ENCODE peak calls at places on chromosome 12, in eight cellular contexts. Z, Q, D, H, I, E, N and L are unnamed samples.

GRCh38 chr12:91562476-91562875 is 379.9 kb upstream of the DCN start:
- DNase-seq in Q (no peak), I (no peak), H (no peak), Z (no peak), D (no peak), N (no peak), E (no peak), L (no peak)

GRCh38 chr12:51421266-51421884 is 3.3 kb upstream of the SLC4A8 start:
- DNase-seq in Z (peak), N (peak), E (peak), I (peak), H (peak), D (no peak), Q (no peak), L (no peak)

GRCh38 chr12:51351913-51352532 is 5.5 kb upstream of the CELA1 start:
- DNase-seq in D (no peak), E (no peak), Q (no peak), I (peak), N (peak), H (peak), Z (peak), L (peak)

GRCh38 chr12:69059465-69060457 is 126.8 kb upstream of the CPM start:
- DNase-seq in Z (no peak), I (no peak), N (peak), Q (no peak), H (no peak), E (peak), D (no peak), L (no peak)

GRCh38 chr12:24127919-24128721 is 178.7 kb upstream of the SOX5 start:
- DNase-seq in D (no peak), H (no peak), E (no peak), N (no peak), I (no peak), Q (no peak), Z (peak), L (no peak)

GRCh38 chr12:51033457-51034089 is 7.4 kb upstream of the SLC11A2 start:
- DNase-seq in Z (no peak), H (no peak), I (no peak), Q (no peak), D (no peak), N (no peak), E (no peak), L (no peak)

GRCh38 chr12:11836282-11836963 is 186.9 kb downstream of the ETV6 start:
- DNase-seq in N (no peak), Z (peak), D (no peak), E (no peak), Q (peak), H (no peak), I (no peak), L (no peak)

GRCh38 chr12:92432724-92433281 is 270.0 kb upstream of the PLEKHG7 start:
- DNase-seq in E (no peak), Q (no peak), D (no peak), Z (peak), H (no peak), I (no peak), N (no peak), L (no peak)

GRCh38 chr12:34016361-34016760 is 5.9 kb upstream of the ALG10 start:
- DNase-seq in Z (no peak), D (no peak), I (no peak), H (no peak), Q (no peak), N (no peak), E (no peak), L (no peak)

GRCh38 chr12:19946549-19946948 is 421.8 kb upstream of the PDE3A start:
- DNase-seq in I (no peak), H (no peak), N (peak), Q (no peak), D (no peak), Z (no peak), E (peak), L (no peak)

GRCh38 chr12:87086118-87086891 is 830.1 kb upstream of the MGAT4C start:
- DNase-seq in I (no peak), Q (no peak), Z (no peak), N (no peak), E (no peak), H (no peak), D (no peak), L (no peak)

GRCh38 chr12:89160716-89161123 is 191.6 kb downstream of the DUSP6 start:
- DNase-seq in Z (no peak), E (no peak), N (peak), D (no peak), H (no peak), I (no peak), Q (peak), L (no peak)

DNA sequence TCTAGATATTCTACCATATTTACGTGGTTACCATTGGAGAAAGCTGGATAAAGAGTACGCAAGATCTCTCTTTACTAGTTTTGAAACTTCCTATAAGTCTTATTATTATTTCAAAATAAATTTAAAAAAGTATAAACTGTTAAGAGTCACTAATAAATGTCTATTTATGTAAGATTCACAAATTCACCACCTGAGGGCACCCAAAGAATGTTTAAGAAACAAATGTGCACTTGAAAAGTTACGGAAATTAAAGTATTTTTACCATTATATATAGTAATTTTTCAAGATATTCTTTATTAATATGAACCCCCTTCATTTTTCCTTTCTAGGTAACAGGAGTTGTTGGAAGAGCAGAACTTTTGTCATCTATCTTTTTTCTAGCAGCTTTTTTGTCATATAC is 11.9 kb downstream of the TMTC3 start:
- DNase-seq in I (no peak), H (no peak), E (peak), D (no peak), Z (no peak), Q (no peak), N (peak), L (no peak)
- TF ChIP-seq CTCF in I (peak), H (peak), E (no peak), D (no peak), Z (peak), Q (no peak), N (peak), L (peak)

GRCh38 chr12:103783744-103784664 is 57.0 kb downstream of the NT5DC3 start:
- DNase-seq in H (no peak), Q (no peak), E (no peak), N (no peak), Z (no peak), I (no peak), D (no peak), L (no peak)
- TF ChIP-seq CTCF in H (no peak), Q (no peak), E (no peak), N (no peak), Z (no peak), I (no peak), D (no peak), L (no peak)

GRCh38 chr12:53788892-53789291 is 37.1 kb upstream of the CISTR start:
- DNase-seq in Z (no peak), E (no peak), N (no peak), I (no peak), D (no peak), H (no peak), Q (no peak), L (no peak)

GRCh38 chr12:53795927-53796326 is 44.1 kb upstream of the CISTR start:
- DNase-seq in N (no peak), Z (no peak), I (no peak), E (no peak), H (no peak), D (no peak), Q (no peak), L (no peak)

GRCh38 chr12:53789570-53789969 is 37.8 kb upstream of the CISTR start:
- DNase-seq in I (no peak), N (no peak), Q (no peak), E (no peak), H (no peak), D (no peak), Z (no peak), L (no peak)

GRCh38 chr12:53793221-53793620 is 41.4 kb upstream of the CISTR start:
- DNase-seq in I (no peak), D (no peak), N (no peak), E (no peak), H (no peak), Q (no peak), Z (no peak), L (no peak)

GRCh38 chr12:53791735-53792326 is 40.1 kb upstream of the CISTR start:
- DNase-seq in Q (no peak), H (peak), N (no peak), D (no peak), I (no peak), E (no peak), Z (no peak), L (no peak)
- TF ChIP-seq CTCF in Q (no peak), H (peak), N (peak), D (no peak), I (peak), E (peak), Z (peak), L (peak)

DNA sequence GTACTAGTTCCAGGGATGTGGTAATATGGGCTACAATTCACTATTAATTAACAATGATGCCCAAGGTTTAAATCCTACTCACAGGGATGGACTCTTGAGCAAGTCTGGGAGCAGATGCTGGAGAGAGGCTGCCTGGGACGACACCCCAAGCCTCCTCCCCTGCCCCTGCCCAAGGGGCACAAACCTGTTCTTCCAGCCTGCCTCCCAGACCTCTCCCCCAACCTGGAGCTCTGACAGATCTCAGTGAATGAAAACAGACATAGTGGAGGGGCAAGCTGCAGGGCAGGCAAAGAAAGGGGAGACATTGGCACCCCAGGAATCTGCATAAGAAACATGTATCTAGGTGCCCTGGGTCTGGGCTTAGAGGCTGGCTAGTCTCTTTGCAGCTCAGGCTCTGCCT is 5.8 kb downstream of the KDM2B start:
- DNase-seq in Z (no peak), H (no peak), N (no peak), D (no peak), I (no peak), E (no peak), Q (no peak), L (no peak)
- TF ChIP-seq CTCF in Z (no peak), H (no peak), N (no peak), D (no peak), I (no peak), E (no peak), Q (no peak), L (no peak)

DNA sequence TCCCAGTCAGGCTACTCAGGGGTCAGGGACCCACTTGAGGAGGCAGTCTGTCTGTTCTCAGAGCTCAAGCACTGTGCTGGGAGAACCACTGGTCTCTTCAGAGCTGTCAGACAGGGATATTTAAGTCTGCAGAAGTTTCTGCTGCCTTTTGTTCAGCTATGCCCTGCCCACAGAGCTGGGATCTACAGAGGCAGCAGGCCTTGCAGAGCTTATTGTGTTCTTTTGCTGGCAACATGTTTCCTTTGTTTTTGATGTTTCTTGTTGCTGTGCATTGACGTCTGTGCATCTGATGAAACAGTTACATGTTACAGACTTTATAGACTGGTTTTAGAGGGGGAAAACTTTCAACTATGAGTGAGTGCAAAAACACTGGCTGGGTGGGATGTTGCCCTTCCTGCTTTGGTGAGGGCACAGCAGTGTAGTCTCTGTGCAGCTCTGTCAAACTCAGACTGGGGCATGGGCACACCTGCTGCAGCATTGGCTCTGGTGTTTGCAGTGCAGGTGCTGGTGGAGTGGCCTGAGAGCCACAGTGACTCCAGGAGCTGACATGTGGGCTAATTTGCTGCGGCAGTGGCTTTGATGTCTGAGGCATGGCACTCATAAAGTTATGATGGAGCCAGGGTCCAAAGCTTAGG is 26.8 kb downstream of the CLEC6A start:
- DNase-seq in D (no peak), E (no peak), Z (no peak), I (no peak), N (no peak), Q (no peak), H (no peak), L (no peak)
- TF ChIP-seq CTCF in D (no peak), E (no peak), Z (no peak), I (no peak), N (no peak), Q (no peak), H (no peak), L (no peak)

GRCh38 chr12:109771746-109772621 is 58.4 kb downstream of the FAM222A start:
- DNase-seq in Q (peak), I (no peak), E (no peak), D (peak), N (no peak), Z (no peak), H (no peak), L (no peak)
- TF ChIP-seq CTCF in Q (no peak), I (no peak), E (peak), D (no peak), N (peak), Z (no peak), H (peak), L (no peak)

GRCh38 chr12:104653730-104654328 is 197.1 kb downstream of the CHST11 start:
- DNase-seq in Q (no peak), Z (peak), N (no peak), I (no peak), D (no peak), H (peak), E (no peak), L (no peak)
- TF ChIP-seq CTCF in Q (no peak), Z (no peak), N (peak), I (peak), D (no peak), H (peak), E (peak), L (peak)